ENCODE peak calls at places on chromosomes 4 and X, in four cellular contexts. U is NCI-H524 treated with DMSO at 0.1 percent for 48 hours; S is amniotic epithelial cell; C is activated CD8-positive, alpha-beta memory T cell treated with anti-CD3 and anti-CD28 coated beads for 24 hours. Z is an unnamed sample.

GRCh38 chr4:21447320-21448055 is 501.1 kb downstream of the KCNIP4 start:
- DNase-seq in U (no peak), S (no peak), C (no peak), Z (no peak)

GRCh38 chr4:153137168-153137567 is 67.1 kb upstream of the TRIM2 start:
- DNase-seq in U (no peak), S (peak; percentile 90), C (no peak), Z (no peak)

GRCh38 chr4:101621120-101621519 is 169.4 kb upstream of the BANK1 start:
- DNase-seq in U (no peak), S (peak; percentile 65), C (no peak), Z (no peak)

GRCh38 chr4:75673959-75674328 is 733 bp upstream of the G3BP2 start:
- DNase-seq in U (no peak), S (peak; percentile 42), C (no peak), Z (no peak)

GRCh38 chr4:100414016-100414790 is 103.6 kb downstream of the EMCN start:
- DNase-seq in U (no peak), S (peak; percentile 22), C (no peak), Z (no peak)

GRCh38 chr4:42638276-42638675 is 18.6 kb downstream of the ATP8A1 start:
- DNase-seq in U (no peak), S (no peak), C (no peak), Z (no peak)

GRCh38 chr4:5206391-5206790 is 155.1 kb downstream of the STK32B start:
- DNase-seq in U (peak; percentile 32), S (peak; percentile 2), C (no peak), Z (no peak)

GRCh38 chr4:120667102-120667501 is 255.4 kb downstream of the PRDM5 start:
- DNase-seq in U (no peak), S (no peak), C (no peak), Z (no peak)

GRCh38 chr4:15100994-15101695 is 98.9 kb downstream of the CPEB2 start:
- DNase-seq in U (no peak), S (no peak), C (no peak), Z (no peak)

GRCh38 chrX:2967998-2968909 is 38.1 kb upstream of the ARSH start:
- DNase-seq in U (no peak), S (peak; percentile 40), C (no peak), Z (no peak)

GRCh38 chr4:123874044-123874443 is 477.4 kb downstream of the SPRY1 start:
- DNase-seq in U (no peak), S (peak; percentile 87), C (no peak), Z (no peak)

GRCh38 chr4:25563071-25563564 is 92.5 kb upstream of the SLC34A2 start:
- DNase-seq in U (peak; percentile 29), S (peak; percentile 40), C (no peak), Z (no peak)

GRCh38 chr4:158007566-158007965 is 165.3 kb downstream of the GASK1B start:
- DNase-seq in U (no peak), S (no peak), C (no peak), Z (no peak)

GRCh38 chr4:14871676-14872430 is 130.4 kb upstream of the CPEB2 start:
- DNase-seq in U (no peak), S (no peak), C (no peak), Z (no peak)

GRCh38 chr4:52646096-52646495 is 13.0 kb downstream of the USP46 start:
- DNase-seq in U (no peak), S (no peak), C (no peak), Z (no peak)

GRCh38 chr4:66629927-66630326 is 915.4 kb downstream of the CENPC start:
- DNase-seq in U (no peak), S (no peak), C (no peak), Z (no peak)

GRCh38 chr4:24798036-24798610 is 2.8 kb downstream of the SOD3 start:
- DNase-seq in U (peak; percentile 68), S (no peak), C (no peak), Z (no peak)

GRCh38 chr4:155772459-155773195 is 13.8 kb downstream of the GUCY1B1 start:
- DNase-seq in U (no peak), S (peak; percentile 31), C (no peak), Z (no peak)

GRCh38 chrX:24839331-24839730 is 145.6 kb downstream of the POLA1 start:
- DNase-seq in U (no peak), S (no peak), C (no peak), Z (no peak)

GRCh38 chr4:125445525-125445924 is 130.8 kb downstream of the FAT4 start:
- DNase-seq in U (no peak), S (no peak), C (no peak), Z (no peak)

GRCh38 chrX:139890991-139891700 is 41.7 kb downstream of the ATP11C start:
- DNase-seq in U (no peak), S (peak; percentile 77), C (no peak), Z (no peak)

GRCh38 chr4:68463796-68464195 is 16.5 kb downstream of the TMPRSS11E start:
- DNase-seq in U (no peak), S (peak; percentile 69), C (no peak), Z (no peak)

GRCh38 chr4:23741586-23742240 is 148.1 kb downstream of the PPARGC1A start:
- DNase-seq in U (no peak), S (no peak), C (no peak), Z (no peak)

GRCh38 chrX:22340022-22340616 is 67.4 kb downstream of the CBLL2 start:
- DNase-seq in U (no peak), S (peak; percentile 6), C (no peak), Z (no peak)

GRCh38 chrX:39065051-39065871 is 264.0 kb downstream of the MID1IP1 start:
- DNase-seq in U (peak; percentile 85), S (no peak), C (no peak), Z (no peak)

GRCh38 chr4:100061835-100062234 is 111.8 kb upstream of the H2AZ1 start:
- DNase-seq in U (no peak), S (peak; percentile 58), C (no peak), Z (no peak)

GRCh38 chrX:123731258-123731986 is 1.4 kb downstream of the THOC2 start:
- DNase-seq in U (peak; percentile 70), S (peak; percentile 34), C (no peak), Z (no peak)

GRCh38 chr4:173527103-173527876 is 2.7 kb downstream of the HAND2 start:
- DNase-seq in U (no peak), S (no peak), C (no peak), Z (no peak)

GRCh38 chrX:116749943-116750342 is 287.2 kb upstream of the CT83 start:
- DNase-seq in U (no peak), S (no peak), C (no peak), Z (no peak)

GRCh38 chrX:80285131-80285773 is 135.0 kb upstream of the TENT5D start:
- DNase-seq in U (no peak), S (peak; percentile 3), C (no peak), Z (no peak)

GRCh38 chrX:82335772-82336171 is 1133.9 kb downstream of the SH3BGRL start:
- DNase-seq in U (no peak), S (no peak), C (no peak), Z (no peak)

GRCh38 chr4:185210102-185210981 is 944 bp downstream of the SNX25 start:
- DNase-seq in U (no peak), S (peak; percentile 51), C (peak; percentile 77), Z (no peak)

GRCh38 chr4:181688416-181688815 is 554.8 kb upstream of the TENM3 start:
- DNase-seq in U (no peak), S (no peak), C (no peak), Z (no peak)

GRCh38 chr4:56626963-56627362 is 54.1 kb downstream of the HOPX start:
- DNase-seq in U (no peak), S (no peak), C (no peak), Z (no peak)

GRCh38 chrX:19698125-19698524 is 182.8 kb upstream of the MAP3K15 start:
- DNase-seq in U (no peak), S (peak; percentile 24), C (no peak), Z (no peak)

GRCh38 chrX:101659601-101660063 is at the start of gene ARMCX2:
- DNase-seq in U (peak; percentile 55), S (peak; percentile 51), C (no peak), Z (no peak)